ENCODE peak calls at places on chromosomes 3 and 15, in four cellular contexts. One of them, this sample, is unnamed.

GRCh38 chr15:36912311-36912712 is 188.0 kb downstream of the MEIS2 start:
- DNase-seq in neural progenitor cell: no peak
- DNase-seq in PC-3: no peak
- DNase-seq in astrocyte: peak
- DNase-seq in this sample: no peak

GRCh38 chr3:182911782-182912111 is 68.6 kb downstream of the DCUN1D1 start:
- DNase-seq in neural progenitor cell: peak
- DNase-seq in PC-3: no peak
- DNase-seq in astrocyte: peak
- DNase-seq in this sample: no peak

GRCh38 chr3:118501152-118501551 is 533.5 kb downstream of the IGSF11 start:
- DNase-seq in neural progenitor cell: peak
- DNase-seq in PC-3: peak
- DNase-seq in astrocyte: peak
- DNase-seq in this sample: no peak

GRCh38 chr3:139293665-139294023 is 50.2 kb upstream of the MRPS22 start:
- DNase-seq in neural progenitor cell: no peak
- DNase-seq in PC-3: no peak
- DNase-seq in astrocyte: no peak
- DNase-seq in this sample: no peak

GRCh38 chr3:9398715-9399708 is 1.6 kb downstream of the SETD5 start:
- DNase-seq in neural progenitor cell: peak
- DNase-seq in PC-3: peak
- DNase-seq in astrocyte: peak
- DNase-seq in this sample: no peak

GRCh38 chr15:99123706-99124451 is 19.0 kb downstream of the SYNM start:
- DNase-seq in neural progenitor cell: peak
- DNase-seq in PC-3: peak
- DNase-seq in astrocyte: peak
- DNase-seq in this sample: peak

GRCh38 chr15:77035584-77035983 is 35.3 kb downstream of the TSPAN3 start:
- DNase-seq in neural progenitor cell: no peak
- DNase-seq in PC-3: no peak
- DNase-seq in astrocyte: no peak
- DNase-seq in this sample: peak

GRCh38 chr3:187274977-187275338 is 16.6 kb downstream of the MASP1 start:
- DNase-seq in neural progenitor cell: peak
- DNase-seq in PC-3: peak
- DNase-seq in astrocyte: no peak
- DNase-seq in this sample: no peak

GRCh38 chr3:13078158-13078905 is 5.1 kb upstream of the IQSEC1 start:
- DNase-seq in neural progenitor cell: no peak
- DNase-seq in PC-3: no peak
- DNase-seq in astrocyte: no peak
- DNase-seq in this sample: no peak

GRCh38 chr15:74400915-74401757 is 32.6 kb downstream of the SEMA7A start:
- DNase-seq in neural progenitor cell: no peak
- DNase-seq in PC-3: peak
- DNase-seq in astrocyte: no peak
- DNase-seq in this sample: no peak

GRCh38 chr15:52021128-52021671 is 2.2 kb downstream of the MAPK6 start:
- DNase-seq in neural progenitor cell: peak
- DNase-seq in PC-3: peak
- DNase-seq in astrocyte: peak
- DNase-seq in this sample: no peak

GRCh38 chr3:123481071-123481470 is 32.2 kb upstream of the ADCY5 start:
- DNase-seq in neural progenitor cell: no peak
- DNase-seq in PC-3: no peak
- DNase-seq in astrocyte: no peak
- DNase-seq in this sample: no peak

GRCh38 chr3:16148783-16149182 is 25.7 kb upstream of the GALNT15 start:
- DNase-seq in neural progenitor cell: no peak
- DNase-seq in PC-3: no peak
- DNase-seq in astrocyte: peak
- DNase-seq in this sample: no peak

GRCh38 chr3:123401836-123402530 is 46.9 kb downstream of the ADCY5 start:
- DNase-seq in neural progenitor cell: no peak
- DNase-seq in PC-3: no peak
- DNase-seq in astrocyte: no peak
- DNase-seq in this sample: peak

GRCh38 chr3:120022729-120023128 is 71.5 kb downstream of the GSK3B start:
- DNase-seq in neural progenitor cell: peak
- DNase-seq in PC-3: no peak
- DNase-seq in astrocyte: peak
- DNase-seq in this sample: no peak

GRCh38 chr3:148178508-148178907 is 519.2 kb upstream of the AGTR1 start:
- DNase-seq in neural progenitor cell: peak
- DNase-seq in PC-3: peak
- DNase-seq in astrocyte: peak
- DNase-seq in this sample: no peak

GRCh38 chr3:191020730-191021405 is 158.4 kb upstream of the GMNC start:
- DNase-seq in neural progenitor cell: no peak
- DNase-seq in PC-3: no peak
- DNase-seq in astrocyte: peak
- DNase-seq in this sample: no peak

GRCh38 chr3:151168269-151169094 is 34.5 kb downstream of the GPR171 start:
- DNase-seq in neural progenitor cell: peak
- DNase-seq in PC-3: peak
- DNase-seq in astrocyte: peak
- DNase-seq in this sample: peak

DNA sequence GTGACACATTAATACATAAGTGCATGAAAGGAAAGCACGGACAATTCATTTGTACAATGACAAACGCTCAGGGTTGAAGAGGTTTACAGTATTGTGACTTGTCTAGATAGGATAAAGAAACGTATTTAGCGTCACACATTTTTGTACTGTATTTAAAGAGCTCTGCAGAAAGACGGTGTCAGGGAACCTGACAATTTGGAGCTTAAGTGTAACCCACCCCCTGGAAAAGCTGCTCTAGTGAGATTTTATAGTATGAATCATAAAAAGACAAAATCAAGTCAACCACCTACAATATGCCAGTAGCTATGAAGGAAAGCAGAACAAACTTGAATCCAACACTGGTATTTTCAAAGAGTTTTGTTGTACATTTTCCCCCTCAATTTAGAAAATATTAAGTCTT is 5.6 kb downstream of the TRA2B start:
- DNase-seq in neural progenitor cell: no peak
- DNase-seq in PC-3: no peak
- DNase-seq in astrocyte: no peak
- DNase-seq in this sample: no peak
- H3K9ac ChIP-seq in neural progenitor cell: no peak
- H3K9ac ChIP-seq in PC-3: no peak
- H3K9ac ChIP-seq in astrocyte: peak
- H3K9ac ChIP-seq in this sample: no peak

GRCh38 chr15:40105517-40106202 is 3.0 kb downstream of the BMF start:
- DNase-seq in neural progenitor cell: no peak
- DNase-seq in PC-3: no peak
- DNase-seq in astrocyte: no peak
- DNase-seq in this sample: no peak

GRCh38 chr15:40104865-40105516 is 3.7 kb downstream of the BMF start:
- DNase-seq in neural progenitor cell: peak
- DNase-seq in PC-3: peak
- DNase-seq in astrocyte: peak
- DNase-seq in this sample: peak

GRCh38 chr15:40108061-40108854 is 421 bp downstream of the BMF start:
- DNase-seq in neural progenitor cell: peak
- DNase-seq in PC-3: peak
- DNase-seq in astrocyte: no peak
- DNase-seq in this sample: no peak

GRCh38 chr15:40104296-40104864 is 4.3 kb downstream of the BMF start:
- DNase-seq in neural progenitor cell: no peak
- DNase-seq in PC-3: no peak
- DNase-seq in astrocyte: no peak
- DNase-seq in this sample: no peak

DNA sequence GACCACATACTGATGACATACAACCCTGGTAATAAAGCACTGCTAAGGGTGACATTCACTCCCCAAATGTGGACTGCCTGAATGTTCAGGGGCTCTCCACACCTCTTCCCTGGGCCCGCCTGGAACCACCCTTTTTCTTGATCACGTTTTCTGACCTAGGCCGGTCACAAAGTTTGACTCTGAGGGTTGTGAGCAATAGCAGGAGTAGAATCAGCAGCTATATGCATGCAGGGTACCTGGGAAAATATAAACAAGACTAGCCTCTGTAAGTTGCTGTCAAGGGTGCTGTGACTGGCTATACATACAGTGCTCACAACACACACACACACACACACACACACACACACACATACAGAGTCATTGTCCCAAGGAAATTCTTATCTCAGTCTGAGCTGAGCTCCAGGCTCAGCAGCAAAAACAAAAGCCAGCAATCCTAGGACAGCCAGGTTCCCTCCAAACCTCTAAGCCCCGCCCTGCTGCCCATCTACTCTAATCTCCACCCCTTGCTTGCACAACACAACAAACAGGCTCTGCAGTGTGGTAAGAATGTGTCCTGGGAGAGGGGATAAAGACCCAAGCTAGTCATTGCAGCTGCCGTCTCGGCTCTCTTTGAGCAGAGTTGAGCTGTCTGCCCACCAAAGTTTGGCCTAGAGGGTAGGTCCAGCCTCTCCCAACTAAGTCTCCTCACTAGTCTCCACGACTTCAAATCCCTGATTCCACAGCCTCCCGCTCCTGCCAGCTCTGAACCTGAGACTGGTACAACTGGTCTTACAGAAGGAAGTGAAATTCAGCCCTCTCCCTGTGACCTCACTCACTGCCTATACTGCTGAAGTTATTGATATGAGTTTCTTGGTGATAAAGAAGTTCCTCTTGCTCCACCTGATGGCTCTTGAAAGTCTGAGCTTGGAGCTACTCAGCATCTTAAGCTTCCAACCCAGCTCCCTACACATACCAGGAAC is 2.2 kb downstream of the BMF start:
- DNase-seq in neural progenitor cell: peak
- DNase-seq in PC-3: peak
- DNase-seq in astrocyte: no peak
- DNase-seq in this sample: no peak
- H3K27ac ChIP-seq in neural progenitor cell: no peak
- H3K27ac ChIP-seq in PC-3: peak
- H3K27ac ChIP-seq in astrocyte: no peak
- H3K27ac ChIP-seq in this sample: no peak

GRCh38 chr3:149813367-149814281 is 609 bp downstream of the RNF13 start:
- DNase-seq in neural progenitor cell: peak
- DNase-seq in PC-3: peak
- DNase-seq in astrocyte: peak
- DNase-seq in this sample: peak
- H3K9ac ChIP-seq in neural progenitor cell: no peak
- H3K9ac ChIP-seq in PC-3: peak
- H3K9ac ChIP-seq in astrocyte: peak
- H3K9ac ChIP-seq in this sample: peak

GRCh38 chr15:22902981-22903380 is 64.5 kb downstream of the NIPA2 start:
- DNase-seq in neural progenitor cell: no peak
- DNase-seq in PC-3: no peak
- DNase-seq in astrocyte: no peak
- DNase-seq in this sample: no peak
- H3K27ac ChIP-seq in neural progenitor cell: no peak
- H3K27ac ChIP-seq in PC-3: no peak
- H3K27ac ChIP-seq in astrocyte: no peak
- H3K27ac ChIP-seq in this sample: no peak

GRCh38 chr3:99910752-99911151 is 93.1 kb downstream of the CMSS1 start:
- DNase-seq in neural progenitor cell: no peak
- DNase-seq in PC-3: peak
- DNase-seq in astrocyte: no peak
- DNase-seq in this sample: no peak
- H3K9ac ChIP-seq in neural progenitor cell: no peak
- H3K9ac ChIP-seq in PC-3: peak
- H3K9ac ChIP-seq in astrocyte: peak
- H3K9ac ChIP-seq in this sample: no peak

GRCh38 chr3:30538787-30539186 is 67.6 kb upstream of the TGFBR2 start:
- DNase-seq in neural progenitor cell: no peak
- DNase-seq in PC-3: peak
- DNase-seq in astrocyte: peak
- DNase-seq in this sample: no peak
- H3K27ac ChIP-seq in neural progenitor cell: no peak
- H3K27ac ChIP-seq in PC-3: peak
- H3K27ac ChIP-seq in astrocyte: peak
- H3K27ac ChIP-seq in this sample: no peak

GRCh38 chr15:41930221-41930866 is 36.5 kb upstream of the SPTBN5 start:
- DNase-seq in neural progenitor cell: no peak
- DNase-seq in PC-3: peak
- DNase-seq in astrocyte: peak
- DNase-seq in this sample: peak
- H3K9ac ChIP-seq in neural progenitor cell: no peak
- H3K9ac ChIP-seq in PC-3: peak
- H3K9ac ChIP-seq in astrocyte: peak
- H3K9ac ChIP-seq in this sample: peak